ENCODE peak calls at places on chromosomes 1 and 21, in five cellular contexts. R is GM20000, M is Panc1, U is fibroblast of the aortic adventitia, H is cardiac fibroblast. I is an unnamed sample.

GRCh38 chr1:180198611-180199010 is 31.5 kb upstream of the LHX4 start:
- DNase-seq in R (no peak), M (no peak), U (no peak), H (no peak), I (no peak)

GRCh38 chr1:150302338-150302737 is 8.7 kb downstream of the MRPS21 start:
- DNase-seq in R (no peak), M (no peak), U (no peak), H (no peak), I (no peak)

GRCh38 chr1:17640411-17640810 is 100.9 kb downstream of the ARHGEF10L start:
- DNase-seq in R (no peak), M (no peak), U (no peak), H (no peak), I (no peak)

GRCh38 chr1:178633068-178633467 is 92.0 kb upstream of the RALGPS2 start:
- DNase-seq in R (no peak), M (no peak), U (peak), H (no peak), I (no peak)

GRCh38 chr1:198535631-198536030 is 4.8 kb downstream of the ATP6V1G3 start:
- DNase-seq in R (no peak), M (no peak), U (no peak), H (no peak), I (no peak)

GRCh38 chr1:227559926-227560325 is 3.4 kb upstream of the ZNF678 start:
- DNase-seq in R (no peak), M (no peak), U (no peak), H (no peak), I (no peak)

GRCh38 chr1:160837558-160838205 is 25.0 kb downstream of the CD244 start:
- DNase-seq in R (peak), M (no peak), U (no peak), H (peak), I (no peak)

GRCh38 chr1:193940176-193940575 is 753.8 kb upstream of the B3GALT2 start:
- DNase-seq in R (no peak), M (no peak), U (no peak), H (no peak), I (no peak)

GRCh38 chr1:53899206-53899628 is 5.2 kb downstream of the DIO1 start:
- DNase-seq in R (no peak), M (no peak), U (peak), H (peak), I (peak)

GRCh38 chr1:53656062-53656915 is 82.7 kb downstream of the GLIS1 start:
- DNase-seq in R (no peak), M (no peak), U (peak), H (peak), I (peak)

GRCh38 chr1:147225193-147225730 is at the start of gene FMO5:
- DNase-seq in R (peak), M (no peak), U (peak), H (peak), I (no peak)

GRCh38 chr1:223731076-223731770 is 18.9 kb downstream of the CAPN2 start:
- DNase-seq in R (no peak), M (no peak), U (peak), H (peak), I (no peak)

GRCh38 chr1:32759997-32760623 is 57.0 kb downstream of the YARS1 start:
- DNase-seq in R (no peak), M (peak), U (no peak), H (peak), I (no peak)

GRCh38 chr21:41431788-41432548 is 5.9 kb downstream of the MX1 start:
- DNase-seq in R (peak), M (no peak), U (no peak), H (no peak), I (no peak)

GRCh38 chr1:106380772-106381171 is 675.7 kb upstream of the PRMT6 start:
- DNase-seq in R (no peak), M (no peak), U (no peak), H (no peak), I (no peak)

GRCh38 chr1:185567006-185567405 is 167.2 kb upstream of the HMCN1 start:
- DNase-seq in R (peak), M (no peak), U (peak), H (peak), I (no peak)

GRCh38 chr1:30675289-30675688 is 48.1 kb downstream of the MATN1 start:
- DNase-seq in R (no peak), M (no peak), U (no peak), H (no peak), I (no peak)

GRCh38 chr1:166888710-166889109 is 12.6 kb upstream of the TADA1 start:
- DNase-seq in R (no peak), M (no peak), U (no peak), H (no peak), I (no peak)

GRCh38 chr1:37794372-37795339 is 1.0 kb downstream of the MANEAL start:
- DNase-seq in R (peak), M (no peak), U (no peak), H (no peak), I (no peak)

GRCh38 chr1:17046043-17046657 is 7.7 kb downstream of the SDHB start:
- DNase-seq in R (peak), M (no peak), U (peak), H (peak), I (no peak)

GRCh38 chr1:33818071-33818470 is 45.8 kb upstream of the HMGB4 start:
- DNase-seq in R (no peak), M (no peak), U (no peak), H (no peak), I (no peak)

GRCh38 chr1:46616277-46617107 is at the start of gene MOB3C:
- DNase-seq in R (peak), M (no peak), U (peak), H (peak), I (peak)

GRCh38 chr1:3731543-3731942 is 20.7 kb upstream of the CCDC27 start:
- DNase-seq in R (no peak), M (no peak), U (no peak), H (no peak), I (no peak)

GRCh38 chr21:45132841-45133573 is 58.6 kb downstream of the ADARB1 start:
- DNase-seq in R (no peak), M (no peak), U (no peak), H (peak), I (no peak)

GRCh38 chr1:192879416-192879815 is 70.6 kb downstream of the RGS2 start:
- DNase-seq in R (no peak), M (no peak), U (peak), H (peak), I (no peak)

GRCh38 chr1:62263813-62264353 is 55.4 kb downstream of the KANK4 start:
- DNase-seq in R (no peak), M (no peak), U (no peak), H (no peak), I (no peak)

GRCh38 chr1:11781298-11781697 is 19.3 kb downstream of the C1orf167 start:
- DNase-seq in R (no peak), M (no peak), U (no peak), H (no peak), I (no peak)

GRCh38 chr1:8404450-8405370 is 86.8 kb downstream of the SLC45A1 start:
- DNase-seq in R (no peak), M (no peak), U (no peak), H (no peak), I (no peak)

GRCh38 chr1:91885716-91886506 is at the start of gene TGFBR3:
- DNase-seq in R (peak), M (no peak), U (peak), H (peak), I (peak)

GRCh38 chr1:221117548-221117951 is 238.3 kb downstream of the HLX start:
- DNase-seq in R (no peak), M (no peak), U (peak), H (peak), I (peak)

GRCh38 chr1:93827633-93828436 is 51.2 kb downstream of the DNTTIP2 start:
- DNase-seq in R (no peak), M (no peak), U (peak), H (peak), I (no peak)

GRCh38 chr1:206803221-206803730 is 31.0 kb upstream of the IL10 start:
- DNase-seq in R (peak), M (no peak), U (no peak), H (peak), I (no peak)

GRCh38 chr1:77550135-77550534 is 132.3 kb downstream of the ZZZ3 start:
- DNase-seq in R (no peak), M (no peak), U (no peak), H (no peak), I (no peak)
- TF ChIP-seq CTCF in R (no peak), M (no peak), U (no peak), H (no peak), I (no peak)

GRCh38 chr1:157995575-157996169 is 2.2 kb downstream of the KIRREL1 start:
- DNase-seq in R (no peak), M (no peak), U (no peak), H (no peak), I (no peak)

GRCh38 chr1:157993179-157994080 is at the start of gene KIRREL1:
- DNase-seq in R (peak), M (no peak), U (peak), H (peak), I (no peak)

GRCh38 chr1:157994704-157995540 is 1.5 kb downstream of the KIRREL1 start:
- DNase-seq in R (no peak), M (no peak), U (peak), H (peak), I (no peak)

GRCh38 chr1:157992813-157993178 is 649 bp upstream of the KIRREL1 start:
- DNase-seq in R (no peak), M (no peak), U (peak), H (no peak), I (no peak)

GRCh38 chr1:157994081-157994581 is 686 bp downstream of the KIRREL1 start:
- DNase-seq in R (peak), M (no peak), U (no peak), H (no peak), I (no peak)
- TF ChIP-seq CTCF in R (no peak), M (peak), U (peak), H (peak), I (peak)

DNA sequence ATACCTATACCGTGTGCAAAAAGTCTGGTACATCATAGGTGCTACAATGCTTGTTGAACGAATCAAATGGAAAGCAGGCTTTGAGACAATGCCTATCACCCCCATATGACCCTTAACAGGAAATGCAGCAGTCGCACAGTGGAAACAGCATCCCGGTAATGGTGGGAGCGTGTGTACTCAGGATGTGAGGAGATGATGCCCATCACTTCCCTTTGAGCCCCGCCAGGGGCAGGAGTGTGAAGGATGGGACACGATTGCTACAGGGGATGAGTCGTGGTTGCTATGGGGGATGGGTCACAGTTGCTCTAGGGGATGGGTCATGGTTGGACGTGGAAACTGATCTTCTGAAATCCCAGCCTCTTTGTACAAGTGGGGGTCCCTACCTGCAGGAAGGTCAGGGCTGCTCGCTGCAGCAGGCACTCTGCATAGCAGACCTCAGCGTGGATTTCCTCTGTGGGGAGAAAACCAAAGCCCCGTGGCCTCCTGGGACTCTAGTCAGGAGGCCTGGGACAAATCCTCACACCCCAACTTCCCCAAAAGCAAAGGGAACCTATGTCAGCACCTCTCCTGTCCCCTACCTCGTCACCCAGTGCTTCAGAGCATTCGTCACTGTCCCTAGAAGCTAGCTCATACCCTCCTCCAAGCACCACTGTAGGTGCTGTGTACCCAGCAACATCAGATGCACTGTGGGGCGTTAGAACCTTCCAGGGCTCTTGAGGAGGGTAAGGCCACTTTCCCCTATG is 19.3 kb downstream of the TTC39A start:
- DNase-seq in R (no peak), M (no peak), U (no peak), H (no peak), I (no peak)
- TF ChIP-seq CTCF in R (no peak), M (no peak), U (no peak), H (peak), I (no peak)

GRCh38 chr1:186783193-186783592 is 45.6 kb upstream of the PLA2G4A start:
- DNase-seq in R (no peak), M (no peak), U (no peak), H (no peak), I (no peak)

GRCh38 chr1:186782791-186783190 is 46.0 kb upstream of the PLA2G4A start:
- DNase-seq in R (no peak), M (no peak), U (peak), H (no peak), I (no peak)

GRCh38 chr1:186785503-186785902 is 43.2 kb upstream of the PLA2G4A start:
- DNase-seq in R (no peak), M (no peak), U (peak), H (peak), I (no peak)

GRCh38 chr1:186780081-186780480 is 48.7 kb upstream of the PLA2G4A start:
- DNase-seq in R (no peak), M (no peak), U (no peak), H (no peak), I (no peak)

GRCh38 chr1:186781731-186782130 is 47.0 kb upstream of the PLA2G4A start:
- DNase-seq in R (no peak), M (no peak), U (peak), H (peak), I (no peak)
- TF ChIP-seq CTCF in R (no peak), M (no peak), U (no peak), H (no peak), I (no peak)

GRCh38 chr1:113178106-113178505 is 105.1 kb downstream of the LRIG2 start:
- DNase-seq in R (no peak), M (no peak), U (no peak), H (no peak), I (no peak)

DNA sequence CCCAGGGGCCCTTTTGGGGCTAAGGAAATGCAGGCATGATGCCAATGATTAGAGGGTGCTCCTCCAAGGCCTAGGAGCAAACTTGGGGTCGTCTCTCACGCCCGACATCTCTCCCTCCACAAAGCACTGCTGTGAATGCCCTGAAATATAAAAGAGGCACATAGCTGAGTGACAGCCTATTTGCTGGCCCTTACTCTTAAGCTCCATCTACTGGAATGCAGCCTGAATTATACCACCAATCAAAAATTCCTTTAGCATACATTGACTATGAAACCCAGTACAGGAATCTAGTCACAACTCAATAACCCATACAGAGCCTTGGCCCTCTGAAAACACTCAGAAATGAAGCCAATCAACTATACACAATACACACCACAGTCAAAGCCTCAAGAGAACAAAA is 105.5 kb downstream of the LRIG2 start:
- DNase-seq in R (no peak), M (no peak), U (peak), H (peak), I (no peak)
- TF ChIP-seq CTCF in R (no peak), M (no peak), U (peak), H (peak), I (peak)